ENCODE peak calls at places on chromosomes 16 and 17, in four cellular contexts. One of them, this sample, is unnamed.

GRCh38 chr16:53282975-53283946 is 151.0 kb upstream of the RBL2 start:
- DNase-seq in HepG2: peak
- DNase-seq in WTC11: no peak
- DNase-seq in GM12878: peak
- DNase-seq in this sample: no peak

GRCh38 chr16:71230122-71230845 is at the start of gene HYDIN:
- DNase-seq in GM12878: no peak
- DNase-seq in WTC11: peak
- DNase-seq in HepG2: peak
- DNase-seq in this sample: peak

GRCh38 chr17:79561486-79562116 is 49.2 kb downstream of the RBFOX3 start:
- DNase-seq in HepG2: no peak
- DNase-seq in WTC11: no peak
- DNase-seq in GM12878: no peak
- DNase-seq in this sample: no peak

GRCh38 chr17:3558603-3559269 is 1.1 kb upstream of the TRPV3 start:
- DNase-seq in GM12878: peak
- DNase-seq in HepG2: no peak
- DNase-seq in WTC11: no peak
- DNase-seq in this sample: no peak

GRCh38 chr17:80396680-80397387 is 18.1 kb upstream of the ENDOV start:
- DNase-seq in GM12878: no peak
- DNase-seq in HepG2: no peak
- DNase-seq in WTC11: no peak
- DNase-seq in this sample: no peak

GRCh38 chr17:9035249-9035648 is 13.9 kb downstream of the NTN1 start:
- DNase-seq in GM12878: no peak
- DNase-seq in WTC11: no peak
- DNase-seq in HepG2: no peak
- DNase-seq in this sample: no peak

GRCh38 chr17:42895185-42895555 is 5.4 kb upstream of the G6PC1 start:
- DNase-seq in GM12878: no peak
- DNase-seq in HepG2: no peak
- DNase-seq in WTC11: no peak
- DNase-seq in this sample: no peak

GRCh38 chr16:1057252-1057932 is 15.2 kb upstream of the SSTR5 start:
- DNase-seq in WTC11: peak
- DNase-seq in HepG2: no peak
- DNase-seq in GM12878: no peak
- DNase-seq in this sample: peak

GRCh38 chr16:30948087-30948955 is 547 bp upstream of the ORAI3 start:
- DNase-seq in GM12878: no peak
- DNase-seq in WTC11: peak
- DNase-seq in HepG2: peak
- DNase-seq in this sample: peak

GRCh38 chr17:41520821-41521521 is 2.3 kb upstream of the KRT15 start:
- DNase-seq in GM12878: no peak
- DNase-seq in WTC11: no peak
- DNase-seq in HepG2: no peak
- DNase-seq in this sample: peak

GRCh38 chr16:83954577-83955016 is 1.6 kb downstream of the OSGIN1 start:
- DNase-seq in WTC11: no peak
- DNase-seq in HepG2: peak
- DNase-seq in GM12878: no peak
- DNase-seq in this sample: no peak

GRCh38 chr17:9818760-9819159 is 3.1 kb downstream of the GSG1L2 start:
- DNase-seq in WTC11: no peak
- DNase-seq in HepG2: no peak
- DNase-seq in GM12878: no peak
- DNase-seq in this sample: no peak

GRCh38 chr16:592518-593306 is 2.8 kb downstream of the RAB40C start:
- DNase-seq in HepG2: peak
- DNase-seq in GM12878: no peak
- DNase-seq in WTC11: no peak
- DNase-seq in this sample: no peak

GRCh38 chr17:66487933-66488572 is 185.6 kb downstream of the PRKCA start:
- DNase-seq in HepG2: no peak
- DNase-seq in GM12878: no peak
- DNase-seq in WTC11: no peak
- DNase-seq in this sample: no peak

GRCh38 chr17:67239597-67239996 is 5.4 kb downstream of the HELZ start:
- DNase-seq in HepG2: no peak
- DNase-seq in GM12878: no peak
- DNase-seq in WTC11: no peak
- DNase-seq in this sample: no peak

GRCh38 chr16:80142940-80143339 is 397.9 kb upstream of the DYNLRB2 start:
- DNase-seq in HepG2: peak
- DNase-seq in GM12878: no peak
- DNase-seq in WTC11: no peak
- DNase-seq in this sample: no peak

GRCh38 chr17:17605747-17606083 is 14.2 kb upstream of the PEMT start:
- DNase-seq in GM12878: no peak
- DNase-seq in WTC11: no peak
- DNase-seq in HepG2: no peak
- DNase-seq in this sample: no peak

GRCh38 chr16:83400234-83400633 is 407.5 kb upstream of the HSBP1 start:
- DNase-seq in HepG2: no peak
- DNase-seq in GM12878: no peak
- DNase-seq in WTC11: peak
- DNase-seq in this sample: no peak

GRCh38 chr16:58249780-58250478 is 44.9 kb downstream of the PRSS54 start:
- DNase-seq in WTC11: peak
- DNase-seq in HepG2: peak
- DNase-seq in GM12878: peak
- DNase-seq in this sample: peak

GRCh38 chr16:83705856-83706255 is 101.9 kb upstream of the HSBP1 start:
- DNase-seq in WTC11: no peak
- DNase-seq in GM12878: no peak
- DNase-seq in HepG2: no peak
- DNase-seq in this sample: no peak

GRCh38 chr17:58344047-58344790 is 7.8 kb downstream of the SUPT4H1 start:
- DNase-seq in WTC11: no peak
- DNase-seq in GM12878: peak
- DNase-seq in HepG2: no peak
- DNase-seq in this sample: no peak

GRCh38 chr16:67447508-67448076 is 16.7 kb downstream of the HSD11B2 start:
- DNase-seq in WTC11: peak
- DNase-seq in HepG2: peak
- DNase-seq in GM12878: peak
- DNase-seq in this sample: peak

GRCh38 chr17:66548158-66548557 is 245.7 kb downstream of the PRKCA start:
- DNase-seq in GM12878: no peak
- DNase-seq in WTC11: no peak
- DNase-seq in HepG2: peak
- DNase-seq in this sample: no peak

GRCh38 chr16:84247844-84248243 is 8.0 kb upstream of the KCNG4 start:
- DNase-seq in GM12878: no peak
- DNase-seq in WTC11: no peak
- DNase-seq in HepG2: no peak
- DNase-seq in this sample: no peak

GRCh38 chr16:83689385-83689831 is 118.4 kb upstream of the HSBP1 start:
- DNase-seq in WTC11: no peak
- DNase-seq in GM12878: peak
- DNase-seq in HepG2: no peak
- DNase-seq in this sample: no peak

GRCh38 chr16:64092284-64092683 is 1029.6 kb downstream of the CDH11 start:
- DNase-seq in GM12878: no peak
- DNase-seq in WTC11: no peak
- DNase-seq in HepG2: no peak
- DNase-seq in this sample: no peak

GRCh38 chr17:34178047-34178446 is 77.0 kb upstream of the CCL2 start:
- DNase-seq in WTC11: peak
- DNase-seq in HepG2: no peak
- DNase-seq in GM12878: no peak
- DNase-seq in this sample: no peak

GRCh38 chr17:549197-550040 is 165.2 kb downstream of the VPS53 start:
- DNase-seq in GM12878: no peak
- DNase-seq in WTC11: no peak
- DNase-seq in HepG2: no peak
- DNase-seq in this sample: no peak

GRCh38 chr17:65139045-65139764 is 2.0 kb downstream of the RGS9 start:
- DNase-seq in HepG2: no peak
- DNase-seq in GM12878: no peak
- DNase-seq in WTC11: no peak
- DNase-seq in this sample: no peak

GRCh38 chr17:77474292-77474988 is 333.7 kb downstream of the SEC14L1 start:
- DNase-seq in GM12878: no peak
- DNase-seq in HepG2: no peak
- DNase-seq in WTC11: no peak
- DNase-seq in this sample: no peak

GRCh38 chr16:7548796-7549318 is 216.2 kb downstream of the RBFOX1 start:
- DNase-seq in WTC11: no peak
- DNase-seq in GM12878: no peak
- DNase-seq in HepG2: no peak
- DNase-seq in this sample: no peak

GRCh38 chr17:39213852-39214251 is 11.9 kb downstream of the STAC2 start:
- DNase-seq in GM12878: no peak
- DNase-seq in WTC11: no peak
- DNase-seq in HepG2: no peak
- DNase-seq in this sample: no peak

GRCh38 chr17:61340431-61340830 is 59.2 kb upstream of the TBX2 start:
- DNase-seq in GM12878: no peak
- DNase-seq in WTC11: no peak
- DNase-seq in HepG2: no peak
- DNase-seq in this sample: no peak

GRCh38 chr17:75517277-75517865 is 1.0 kb downstream of the TSEN54 start:
- DNase-seq in GM12878: no peak
- DNase-seq in WTC11: no peak
- DNase-seq in HepG2: no peak
- DNase-seq in this sample: no peak

GRCh38 chr17:32869345-32870026 is 7.4 kb downstream of the MYO1D start:
- DNase-seq in WTC11: no peak
- DNase-seq in GM12878: no peak
- DNase-seq in HepG2: no peak
- DNase-seq in this sample: no peak

GRCh38 chr17:36945959-36946725 is 2.6 kb upstream of the AATF start:
- DNase-seq in WTC11: no peak
- DNase-seq in HepG2: no peak
- DNase-seq in GM12878: no peak
- DNase-seq in this sample: no peak
- TF ChIP-seq NR2C2 in WTC11: no peak
- TF ChIP-seq NR2C2 in HepG2: no peak
- TF ChIP-seq NR2C2 in GM12878: no peak
- TF ChIP-seq NR2C2 in this sample: no peak

GRCh38 chr17:50558955-50559614 is 1.4 kb upstream of the CACNA1G start:
- DNase-seq in HepG2: no peak
- DNase-seq in WTC11: peak
- DNase-seq in GM12878: no peak
- DNase-seq in this sample: no peak
- TF ChIP-seq NR2C2 in HepG2: no peak
- TF ChIP-seq NR2C2 in WTC11: no peak
- TF ChIP-seq NR2C2 in GM12878: no peak
- TF ChIP-seq NR2C2 in this sample: no peak

DNA sequence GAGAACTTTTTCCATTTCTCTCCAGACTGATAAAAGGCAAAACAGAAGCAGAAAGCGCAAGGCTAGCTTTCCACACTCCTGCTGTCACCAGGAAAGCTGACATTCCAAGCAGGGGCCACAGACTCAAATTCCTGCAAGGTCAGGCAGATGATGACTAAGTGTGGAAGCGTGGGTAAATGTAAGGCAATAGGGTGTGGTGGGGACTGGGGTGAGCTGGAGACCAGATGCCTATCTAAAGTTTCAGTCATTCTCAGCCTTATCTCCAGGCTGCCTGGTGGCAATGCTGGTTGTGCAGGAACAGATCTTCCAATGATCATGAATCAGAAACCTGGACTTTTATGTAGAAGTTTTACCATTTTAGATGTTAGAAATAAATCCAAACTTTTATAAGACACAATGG is 224.1 kb downstream of the GSG1L start:
- DNase-seq in GM12878: no peak
- DNase-seq in HepG2: no peak
- DNase-seq in WTC11: no peak
- DNase-seq in this sample: peak
- TF ChIP-seq NR2C2 in GM12878: no peak
- TF ChIP-seq NR2C2 in HepG2: no peak
- TF ChIP-seq NR2C2 in WTC11: no peak
- TF ChIP-seq NR2C2 in this sample: no peak

GRCh38 chr17:1998426-1998784 is 26.7 kb downstream of the RTN4RL1 start:
- DNase-seq in WTC11: no peak
- DNase-seq in GM12878: no peak
- DNase-seq in HepG2: no peak
- DNase-seq in this sample: no peak

GRCh38 chr17:2002767-2003329 is 22.3 kb downstream of the RTN4RL1 start:
- DNase-seq in HepG2: no peak
- DNase-seq in WTC11: no peak
- DNase-seq in GM12878: no peak
- DNase-seq in this sample: no peak

GRCh38 chr17:1997146-1997586 is 28.0 kb downstream of the RTN4RL1 start:
- DNase-seq in GM12878: no peak
- DNase-seq in HepG2: peak
- DNase-seq in WTC11: no peak
- DNase-seq in this sample: no peak

GRCh38 chr17:1997587-1998425 is 27.3 kb downstream of the RTN4RL1 start:
- DNase-seq in HepG2: peak
- DNase-seq in GM12878: no peak
- DNase-seq in WTC11: peak
- DNase-seq in this sample: no peak

GRCh38 chr17:1999557-2000251 is 25.4 kb downstream of the RTN4RL1 start:
- DNase-seq in GM12878: no peak
- DNase-seq in HepG2: peak
- DNase-seq in WTC11: peak
- DNase-seq in this sample: no peak
- TF ChIP-seq NR2C2 in GM12878: no peak
- TF ChIP-seq NR2C2 in HepG2: no peak
- TF ChIP-seq NR2C2 in WTC11: no peak
- TF ChIP-seq NR2C2 in this sample: no peak

GRCh38 chr16:21260870-21261791 is 17.0 kb downstream of the CRYM start:
- DNase-seq in GM12878: no peak
- DNase-seq in HepG2: peak
- DNase-seq in WTC11: no peak
- DNase-seq in this sample: peak

GRCh38 chr16:21262779-21263639 is 15.1 kb downstream of the CRYM start:
- DNase-seq in WTC11: no peak
- DNase-seq in HepG2: no peak
- DNase-seq in GM12878: no peak
- DNase-seq in this sample: no peak

GRCh38 chr16:21264226-21265036 is 13.7 kb downstream of the CRYM start:
- DNase-seq in HepG2: peak
- DNase-seq in WTC11: no peak
- DNase-seq in GM12878: no peak
- DNase-seq in this sample: no peak

GRCh38 chr16:21265104-21265825 is 12.8 kb downstream of the CRYM start:
- DNase-seq in GM12878: no peak
- DNase-seq in HepG2: no peak
- DNase-seq in WTC11: no peak
- DNase-seq in this sample: no peak

GRCh38 chr16:21263640-21264211 is 14.4 kb downstream of the CRYM start:
- DNase-seq in GM12878: peak
- DNase-seq in WTC11: no peak
- DNase-seq in HepG2: peak
- DNase-seq in this sample: peak
- TF ChIP-seq NR2C2 in GM12878: no peak
- TF ChIP-seq NR2C2 in WTC11: no peak
- TF ChIP-seq NR2C2 in HepG2: no peak
- TF ChIP-seq NR2C2 in this sample: no peak

This sample was measured in K562.